ENCODE peak calls at places on chromosomes 5 and 9, in six cellular contexts. T is GM23338, V is GM12878, W is A549, E is HCT116, D is Panc1. R is an unnamed sample.

GRCh38 chr5:1343315-1343751 is 1.6 kb downstream of the CLPTM1L start:
- DNase-seq in T (no peak), V (no peak), W (no peak), E (no peak), D (no peak), R (no peak)

GRCh38 chr9:132903574-132904495 is 25.1 kb downstream of the SPACA9 start:
- DNase-seq in T (peak), V (no peak), W (no peak), E (no peak), D (no peak), R (no peak)

GRCh38 chr9:34675048-34675714 is 12.7 kb upstream of the CCL27 start:
- DNase-seq in T (peak), V (no peak), W (peak), E (peak), D (no peak), R (peak)

GRCh38 chr9:132090771-132091170 is 11.1 kb upstream of the MED27 start:
- DNase-seq in T (no peak), V (no peak), W (no peak), E (no peak), D (no peak), R (no peak)

GRCh38 chr5:118506453-118506852 is 481.9 kb downstream of the DTWD2 start:
- DNase-seq in T (no peak), V (peak), W (no peak), E (no peak), D (no peak), R (no peak)

GRCh38 chr5:179534431-179534830 is 15.9 kb upstream of the RUFY1 start:
- DNase-seq in T (no peak), V (no peak), W (no peak), E (no peak), D (no peak), R (no peak)

GRCh38 chr5:68593211-68593701 is 377.7 kb downstream of the PIK3R1 start:
- DNase-seq in T (no peak), V (no peak), W (no peak), E (no peak), D (no peak), R (no peak)

GRCh38 chr5:45171563-45171962 is 362.8 kb downstream of the MRPS30 start:
- DNase-seq in T (no peak), V (no peak), W (no peak), E (no peak), D (no peak), R (no peak)

GRCh38 chr5:178808886-178809285 is 50.9 kb upstream of the ZNF354B start:
- DNase-seq in T (no peak), V (no peak), W (no peak), E (no peak), D (no peak), R (no peak)

GRCh38 chr9:28956111-28956880 is 1383.0 kb upstream of the C9orf72 start:
- DNase-seq in T (peak), V (no peak), W (peak), E (no peak), D (no peak), R (no peak)
- TF ChIP-seq REST in T (no peak), V (no peak), W (no peak), E (no peak), D (no peak), R (no peak)

GRCh38 chr5:72314571-72315172 is 5.4 kb downstream of the MRPS27 start:
- DNase-seq in T (peak), V (no peak), W (peak), E (no peak), D (no peak), R (peak)
- TF ChIP-seq REST in T (no peak), V (no peak), W (no peak), E (no peak), D (no peak), R (no peak)

GRCh38 chr5:177447066-177447610 is 524 bp downstream of the PRR7 start:
- DNase-seq in T (peak), V (no peak), W (peak), E (no peak), D (no peak), R (peak)
- TF ChIP-seq REST in T (no peak), V (no peak), W (no peak), E (no peak), D (no peak), R (no peak)

DNA sequence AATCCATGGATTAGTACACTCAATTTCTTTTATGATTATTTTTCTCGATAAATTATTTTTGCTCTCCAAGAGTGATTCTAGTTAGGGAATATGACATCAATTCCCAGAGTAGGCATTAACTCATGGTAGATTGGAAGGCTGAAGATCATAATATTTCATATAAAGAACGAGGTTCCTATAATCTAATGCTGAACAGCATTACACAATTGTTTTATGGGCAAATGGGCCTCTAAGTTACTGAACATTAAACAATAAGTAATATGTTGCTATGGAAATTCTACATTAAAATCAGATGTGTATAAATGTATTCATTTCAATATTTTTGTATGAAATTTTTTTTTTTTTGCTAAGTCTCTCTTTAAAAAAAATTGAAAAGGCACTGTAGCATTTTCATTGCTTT is 140.3 kb downstream of the ZNF608 start:
- DNase-seq in T (no peak), V (no peak), W (no peak), E (no peak), D (no peak), R (no peak)
- TF ChIP-seq REST in T (no peak), V (no peak), W (no peak), E (no peak), D (no peak), R (no peak)

GRCh38 chr9:70641631-70642030 is 227.2 kb upstream of the KLF9 start:
- DNase-seq in T (peak), V (no peak), W (no peak), E (no peak), D (no peak), R (no peak)
- TF ChIP-seq REST in T (no peak), V (no peak), W (no peak), E (no peak), D (no peak), R (no peak)

GRCh38 chr9:532707-533106 is 308.8 kb upstream of the DMRT1 start:
- DNase-seq in T (no peak), V (no peak), W (no peak), E (no peak), D (no peak), R (no peak)

GRCh38 chr9:536597-537511 is 304.6 kb upstream of the DMRT1 start:
- DNase-seq in T (no peak), V (no peak), W (no peak), E (no peak), D (no peak), R (no peak)

GRCh38 chr9:535356-535755 is 306.1 kb upstream of the DMRT1 start:
- DNase-seq in T (no peak), V (no peak), W (no peak), E (no peak), D (no peak), R (no peak)

GRCh38 chr9:530681-531080 is 310.8 kb upstream of the DMRT1 start:
- DNase-seq in T (no peak), V (no peak), W (peak), E (peak), D (no peak), R (no peak)

DNA sequence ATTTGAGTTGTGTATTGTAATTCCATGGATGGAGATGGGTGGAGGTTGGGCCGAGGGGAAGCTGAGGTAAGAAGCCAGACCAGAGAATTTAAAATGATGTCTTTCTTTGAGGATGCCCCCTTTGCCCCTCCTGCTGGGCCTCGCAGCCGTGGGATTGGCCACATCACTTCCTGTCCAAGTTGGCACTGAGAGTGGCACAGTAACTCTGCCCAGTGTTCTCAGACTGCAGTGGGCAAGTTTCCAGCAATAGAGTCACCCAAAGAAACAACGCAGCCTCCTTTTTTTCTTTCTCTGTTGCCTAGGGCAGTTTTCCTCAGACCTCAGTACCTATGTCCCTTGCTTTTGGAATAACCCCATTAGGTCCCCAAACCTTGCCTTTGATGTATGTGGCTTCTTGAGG is 306.6 kb upstream of the DMRT1 start:
- DNase-seq in T (no peak), V (no peak), W (no peak), E (no peak), D (no peak), R (no peak)
- TF ChIP-seq REST in T (no peak), V (no peak), W (no peak), E (no peak), D (no peak), R (no peak)

DNA sequence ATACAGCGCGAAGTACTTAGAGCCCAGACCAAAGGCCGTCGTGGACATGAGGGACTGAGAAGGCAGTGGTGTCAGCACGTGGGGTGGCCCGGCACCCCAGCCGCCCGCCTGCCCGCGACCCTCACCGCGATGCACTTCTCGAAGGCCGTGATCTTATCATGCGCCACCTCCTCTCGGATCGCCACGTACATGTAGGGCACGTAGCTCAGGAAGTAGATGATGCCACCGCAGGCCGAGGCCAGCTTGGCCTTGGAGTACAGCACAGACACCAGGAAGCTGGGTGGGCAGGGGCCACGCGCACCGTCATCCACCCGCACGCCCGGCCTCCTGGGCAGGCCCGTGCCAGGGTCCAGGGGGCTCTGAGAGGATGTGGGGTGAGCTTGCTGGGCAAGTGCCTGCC is 11.0 kb downstream of the ABCA2 start:
- DNase-seq in T (no peak), V (no peak), W (no peak), E (no peak), D (no peak), R (no peak)
- TF ChIP-seq REST in T (no peak), V (no peak), W (no peak), E (no peak), D (no peak), R (no peak)

DNA sequence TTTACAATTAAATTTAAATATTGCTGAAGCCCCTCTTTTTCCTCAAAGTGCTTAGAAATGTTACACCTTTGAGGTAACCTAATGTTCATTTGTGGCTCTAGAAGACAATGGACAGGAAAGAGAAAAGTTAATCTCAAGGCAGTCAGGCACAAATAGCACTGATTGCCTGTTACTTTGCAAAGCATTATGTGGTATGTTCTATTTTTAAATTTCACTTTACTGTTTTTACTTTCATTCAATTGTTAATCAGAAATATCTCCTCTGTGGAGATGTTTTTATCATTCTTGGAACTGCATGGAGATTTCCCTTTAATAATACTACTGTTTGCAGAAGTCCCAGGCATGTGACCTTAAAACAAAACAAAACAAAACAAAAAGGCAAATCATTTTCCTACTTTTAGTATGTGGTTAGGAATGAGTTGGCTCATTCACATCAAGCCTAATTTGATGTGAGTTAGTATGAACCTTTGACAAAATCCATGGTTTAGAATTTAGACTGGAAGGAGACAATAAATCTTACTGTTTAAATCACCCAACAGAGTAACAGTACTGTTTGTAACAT is 67.5 kb downstream of the CWC27 start:
- DNase-seq in T (no peak), V (no peak), W (no peak), E (no peak), D (no peak), R (no peak)
- TF ChIP-seq REST in T (no peak), V (no peak), W (no peak), E (no peak), D (no peak), R (no peak)